ENCODE peak calls at places on chromosome 20, in four cellular contexts. B is A549, C is HepG2, Z is K562. R is an unnamed sample.

GRCh38 chr20:25493137-25493536 is 85.7 kb downstream of the GINS1 start:
- DNase-seq in B (no peak), C (no peak), Z (no peak), R (no peak)

GRCh38 chr20:17505664-17506517 is 25.3 kb downstream of the BFSP1 start:
- DNase-seq in B (no peak), C (peak; percentile 21), Z (peak; percentile 58), R (no peak)

GRCh38 chr20:17558941-17559304 is 11.0 kb upstream of the DSTN start:
- DNase-seq in B (no peak), C (no peak), Z (no peak), R (no peak)

GRCh38 chr20:57030611-57031600 is 235.5 kb downstream of the BMP7 start:
- DNase-seq in B (no peak), C (no peak), Z (no peak), R (no peak)

GRCh38 chr20:1005452-1006027 is 3.4 kb upstream of the RSPO4 start:
- DNase-seq in B (peak; percentile 59), C (peak; percentile 59), Z (peak; percentile 59), R (peak; percentile 2)

GRCh38 chr20:64223526-64224067 is 32.0 kb upstream of the PCMTD2 start:
- DNase-seq in B (no peak), C (peak; percentile 67), Z (peak; percentile 77), R (no peak)

GRCh38 chr20:45104786-45105185 is 3.9 kb upstream of the KCNS1 start:
- DNase-seq in B (no peak), C (no peak), Z (no peak), R (no peak)

GRCh38 chr20:61933481-61933950 is 132.2 kb downstream of the TAF4 start:
- DNase-seq in B (no peak), C (no peak), Z (no peak), R (no peak)

GRCh38 chr20:57433658-57434389 is 42.6 kb downstream of the RBM38 start:
- DNase-seq in B (no peak), C (no peak), Z (no peak), R (no peak)

GRCh38 chr20:35226126-35226774 is at the start of gene MMP24:
- DNase-seq in B (no peak), C (no peak), Z (no peak), R (no peak)

GRCh38 chr20:2335096-2335495 is 39.3 kb downstream of the TGM3 start:
- DNase-seq in B (no peak), C (no peak), Z (no peak), R (no peak)

DNA sequence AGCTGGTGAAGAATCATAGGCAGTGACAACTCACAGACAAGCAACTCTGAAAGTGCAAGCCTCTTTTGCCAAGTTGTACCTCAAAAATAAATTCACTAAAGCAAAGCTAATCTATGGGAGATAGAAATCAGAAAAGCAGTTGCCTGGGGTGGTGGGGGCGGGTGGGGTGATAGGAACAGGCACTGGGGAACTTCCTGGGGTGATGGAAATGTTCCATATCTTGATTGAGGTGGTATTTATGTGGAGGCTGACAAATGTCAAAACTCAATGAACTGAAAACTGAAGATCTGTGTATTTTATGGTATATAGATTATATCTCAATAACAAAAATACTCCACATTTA is 52.3 kb downstream of the ATP9A start:
- DNase-seq in B (no peak), C (no peak), Z (no peak), R (no peak)
- TF ChIP-seq POLR2AphosphoS2 in B (no peak), C (no peak), Z (no peak), R (no peak)

DNA sequence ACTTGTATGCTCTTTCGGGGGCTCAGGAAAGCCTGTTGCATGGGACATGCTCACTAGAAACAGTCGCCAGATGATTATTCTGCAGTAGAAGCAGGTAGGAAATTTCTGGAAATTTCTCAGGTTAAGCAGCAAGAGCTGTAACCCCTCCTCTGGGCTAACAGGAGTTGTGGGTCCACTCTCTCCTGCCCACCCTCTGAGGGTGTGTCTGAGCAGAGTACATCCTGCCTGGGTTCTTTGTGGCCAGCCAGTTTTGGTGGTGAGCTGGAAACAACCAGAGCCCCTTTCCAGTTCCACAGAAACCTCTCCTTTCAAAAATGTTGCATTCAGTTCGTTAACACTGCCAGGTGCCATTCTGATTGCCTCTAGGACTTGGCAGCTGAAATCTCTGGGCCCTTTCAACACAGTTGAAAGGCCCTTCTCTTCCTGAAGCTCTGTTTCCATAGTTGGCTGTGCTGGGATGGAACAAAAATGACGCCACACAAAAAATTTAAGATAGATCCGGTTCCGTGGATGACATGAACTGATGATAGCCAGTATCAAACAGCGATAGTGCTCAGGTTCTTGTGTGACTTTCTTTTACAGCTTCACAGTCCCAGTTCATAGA is 38.5 kb downstream of the PLCG1 start:
- DNase-seq in B (no peak), C (no peak), Z (no peak), R (no peak)
- H3K4me1 ChIP-seq in B (peaks cover 13% of the 10 kb centered on the region), C (peaks cover 9% of the 10 kb centered on the region), Z (no peaks in the 10 kb centered on the region), R (no peaks in the 10 kb centered on the region)

GRCh38 chr20:32536861-32537656 is 48.1 kb downstream of the NOL4L start:
- DNase-seq in B (no peak), C (no peak), Z (peak; percentile 47), R (no peak)

GRCh38 chr20:32535953-32536823 is 48.9 kb downstream of the NOL4L start:
- DNase-seq in B (peak; percentile 44), C (peak; percentile 79), Z (peak; percentile 90), R (no peak)

GRCh38 chr20:32538526-32538918 is 46.6 kb downstream of the NOL4L start:
- DNase-seq in B (no peak), C (no peak), Z (no peak), R (no peak)

GRCh38 chr20:32539063-32539816 is 45.9 kb downstream of the NOL4L start:
- DNase-seq in B (no peak), C (no peak), Z (peak; percentile 45), R (no peak)

GRCh38 chr20:32537657-32538525 is 47.2 kb downstream of the NOL4L start:
- DNase-seq in B (no peak), C (no peak), Z (peak; percentile 90), R (no peak)
- H3K27ac ChIP-seq in B (no peak overlapping the region), C (peak overlapping the region; percentile 90), Z (peak overlapping the region; percentile 86), R (no peak overlapping the region)

GRCh38 chr20:37247547-37247946 is 14.1 kb downstream of the GHRH start:
- DNase-seq in B (no peak), C (peak; percentile 36), Z (no peak), R (no peak)

GRCh38 chr20:37244572-37244957 is 17.0 kb downstream of the GHRH start:
- DNase-seq in B (no peak), C (no peak), Z (no peak), R (no peak)

GRCh38 chr20:37245671-37246237 is 15.9 kb downstream of the GHRH start:
- DNase-seq in B (no peak), C (no peak), Z (no peak), R (no peak)

GRCh38 chr20:37245181-37245580 is 16.4 kb downstream of the GHRH start:
- DNase-seq in B (no peak), C (no peak), Z (no peak), R (no peak)

DNA sequence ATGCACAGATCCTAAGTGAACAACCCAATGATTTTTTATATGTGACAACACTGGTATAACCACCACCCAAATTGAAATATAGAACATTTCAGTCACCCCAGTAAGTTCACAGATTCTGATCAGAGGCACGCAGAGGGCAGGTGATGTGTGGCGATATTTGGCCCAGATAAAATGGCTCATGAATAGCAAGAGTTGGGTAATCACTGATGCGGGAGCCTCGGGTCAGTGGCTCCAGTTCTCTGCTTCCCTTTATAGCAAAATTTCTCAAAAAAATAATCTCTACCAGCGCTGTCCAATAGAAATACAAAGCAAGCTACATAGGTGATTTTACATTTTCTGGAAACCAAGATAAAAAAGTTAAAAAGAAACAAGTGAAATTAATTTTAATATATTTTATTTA is 14.9 kb downstream of the GHRH start:
- DNase-seq in B (no peak), C (no peak), Z (no peak), R (no peak)
- TF ChIP-seq POLR2AphosphoS2 in B (no peak), C (no peak), Z (no peak), R (no peak)

GRCh38 chr20:33480071-33480470 is 9.8 kb upstream of the CBFA2T2 start:
- DNase-seq in B (no peak), C (no peak), Z (no peak), R (no peak)

GRCh38 chr20:33481431-33481941 is 8.4 kb upstream of the CBFA2T2 start:
- DNase-seq in B (no peak), C (no peak), Z (no peak), R (no peak)

GRCh38 chr20:33477386-33478234 is 12.3 kb upstream of the CBFA2T2 start:
- DNase-seq in B (no peak), C (no peak), Z (no peak), R (no peak)

GRCh38 chr20:33488201-33488600 is 1.7 kb upstream of the CBFA2T2 start:
- DNase-seq in B (no peak), C (no peak), Z (no peak), R (no peak)

DNA sequence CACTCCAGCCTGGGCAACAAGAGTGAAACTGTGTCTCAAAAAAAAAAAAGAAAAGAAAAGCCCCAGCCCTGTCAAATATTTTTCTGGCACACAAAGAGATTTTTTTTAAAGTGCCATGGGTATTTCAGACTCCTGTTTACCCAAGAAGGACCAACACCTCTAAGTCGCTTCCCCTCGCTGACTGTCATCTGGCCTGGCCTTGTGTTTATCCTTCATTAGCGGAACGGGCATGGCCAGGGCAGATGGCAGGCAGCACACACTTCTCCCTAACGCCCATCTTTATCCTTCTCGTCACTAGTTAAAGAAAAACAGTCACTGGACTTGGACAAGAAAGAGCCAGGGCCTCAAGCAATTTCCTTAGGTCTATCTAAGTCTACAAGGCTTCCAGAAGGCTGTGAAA is 7.3 kb upstream of the CBFA2T2 start:
- DNase-seq in B (no peak), C (no peak), Z (no peak), R (no peak)
- H3K4me1 ChIP-seq in B (no peaks in the 10 kb centered on the region), C (peaks cover 31% of the 10 kb centered on the region), Z (peaks cover 3% of the 10 kb centered on the region), R (no peaks in the 10 kb centered on the region)

DNA sequence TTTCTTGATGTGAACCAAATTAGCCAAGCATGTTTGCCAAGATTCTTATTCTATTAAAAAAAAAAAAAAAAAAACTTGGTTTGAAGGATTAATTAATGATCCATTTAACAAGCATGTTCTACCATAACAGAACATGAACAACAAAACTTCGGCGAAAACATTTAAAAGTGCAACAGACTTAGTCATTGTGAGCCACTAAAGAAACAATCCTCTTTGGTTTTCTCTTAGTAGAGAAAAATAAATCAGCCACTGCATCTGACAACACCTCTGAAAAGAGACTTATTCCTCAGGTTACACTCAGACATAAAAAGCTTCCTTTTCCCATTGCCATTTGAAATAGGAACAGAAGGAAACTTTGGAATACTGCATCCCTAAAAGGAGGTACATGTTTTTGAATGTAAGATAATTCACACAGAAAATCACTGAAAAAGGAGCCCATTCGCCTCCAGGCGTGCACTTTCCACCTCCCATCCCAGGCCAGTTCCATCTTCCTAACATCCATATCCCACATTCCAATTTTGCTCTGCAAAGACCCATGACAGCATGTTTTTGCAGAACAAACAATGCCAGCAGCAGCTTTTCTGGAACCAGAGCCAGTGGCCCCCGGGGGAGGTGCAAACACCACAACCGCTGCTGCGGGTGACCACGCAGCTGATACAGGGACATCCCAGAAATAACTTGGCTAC is 79.5 kb downstream of the ZMYND8 start:
- DNase-seq in B (no peak), C (no peak), Z (no peak), R (no peak)
- H3K27ac ChIP-seq in B (peak overlapping the region; percentile 84), C (no peak overlapping the region), Z (no peak overlapping the region), R (no peak overlapping the region)

GRCh38 chr20:3670511-3670910 is 7.3 kb upstream of the GFRA4 start:
- DNase-seq in B (no peak), C (no peak), Z (no peak), R (no peak)
- TF ChIP-seq POLR2AphosphoS2 in B (no peak), C (no peak), Z (no peak), R (no peak)

DNA sequence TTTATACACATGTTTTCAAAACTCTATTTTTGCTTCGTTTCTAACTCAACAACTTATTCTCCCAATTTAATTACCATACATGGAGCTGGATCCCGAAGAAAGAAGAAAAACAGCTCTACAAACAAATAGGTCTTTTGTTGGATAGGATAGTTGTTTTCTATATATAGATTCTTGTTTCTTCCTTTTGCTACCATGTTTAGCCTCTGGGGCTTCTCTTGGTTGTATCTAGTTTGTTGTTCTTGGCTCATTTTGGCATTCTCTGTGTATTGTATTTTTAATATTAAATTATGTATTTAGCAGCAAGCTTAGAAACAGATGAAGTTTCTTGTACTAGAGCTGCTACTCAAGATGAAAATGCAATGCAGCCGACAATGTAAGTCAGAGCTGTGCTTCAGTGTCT is 60.9 kb downstream of the PLCB4 start:
- DNase-seq in B (no peak), C (no peak), Z (no peak), R (no peak)
- H3K4me1 ChIP-seq in B (peaks cover 11% of the 10 kb centered on the region), C (no peaks in the 10 kb centered on the region), Z (no peaks in the 10 kb centered on the region), R (no peaks in the 10 kb centered on the region)